ENCODE peak calls at places on chromosomes 12 and 14, in eight cellular contexts. T is HTR-8/SVneo, M is CMK, A is aorta, K is stromal cell of bone marrow, F is fibroblast of lung, E is Kasumi-1, V is transverse colon. I is an unnamed sample.

GRCh38 chr12:124673881-124674617 is 106.6 kb upstream of the NCOR2 start:
- DNase-seq in E (no peak), V (no peak), F (no peak), A (peak; percentile 49), T (no peak), M (no peak), K (no peak), I (no peak)

GRCh38 chr12:51388066-51388799 is 3.0 kb downstream of the GALNT6 start:
- DNase-seq in A (peak; percentile 78), V (no peak), E (peak; percentile 88), K (no peak), M (no peak), T (peak; percentile 33), F (peak; percentile 82), I (peak; percentile 72)

GRCh38 chr14:51202914-51203665 is 37.0 kb upstream of the TMX1 start:
- DNase-seq in M (no peak), V (no peak), T (no peak), F (no peak), K (no peak), A (no peak), E (no peak), I (no peak)

GRCh38 chr14:67079836-67080235 is 109.4 kb upstream of the GARIN2 start:
- DNase-seq in T (no peak), M (no peak), V (no peak), A (no peak), E (peak; percentile 48), F (no peak), K (no peak), I (no peak)

GRCh38 chr14:100620437-100621100 is 33.4 kb upstream of the BEGAIN start:
- DNase-seq in E (no peak), T (no peak), M (no peak), A (peak; percentile 35), F (no peak), K (no peak), V (peak; percentile 5), I (no peak)

GRCh38 chr14:95078841-95079240 is 78.5 kb downstream of the DICER1 start:
- DNase-seq in M (no peak), A (no peak), E (no peak), V (no peak), T (no peak), F (no peak), K (no peak), I (no peak)

GRCh38 chr14:102439556-102439955 is 70.0 kb downstream of the ANKRD9 start:
- DNase-seq in F (no peak), K (no peak), E (no peak), T (no peak), V (no peak), M (no peak), A (no peak), I (no peak)

GRCh38 chr12:53048780-53049401 is 974 bp upstream of the TNS2 start:
- DNase-seq in V (peak; percentile 61), M (no peak), F (peak; percentile 79), A (peak; percentile 74), T (no peak), E (no peak), K (no peak), I (peak; percentile 43)

GRCh38 chr14:102774391-102775153 is 2.7 kb upstream of the TRAF3 start:
- DNase-seq in K (peak; percentile 70), A (peak; percentile 68), M (no peak), T (peak; percentile 80), F (peak; percentile 80), E (peak; percentile 91), V (peak; percentile 64), I (peak; percentile 70)

GRCh38 chr14:93787465-93788306 is 599 bp downstream of the PRIMA1 start:
- DNase-seq in F (no peak), V (no peak), A (no peak), M (no peak), K (no peak), E (no peak), T (no peak), I (no peak)

GRCh38 chr14:34040765-34041164 is 89.9 kb upstream of the EGLN3 start:
- DNase-seq in A (no peak), K (no peak), T (no peak), M (no peak), F (no peak), E (no peak), V (no peak), I (no peak)

GRCh38 chr12:103373088-103373523 is 122.7 kb downstream of the C12orf42 start:
- DNase-seq in V (no peak), K (no peak), A (no peak), E (no peak), F (no peak), M (no peak), T (no peak), I (no peak)

GRCh38 chr12:101634724-101635123 is 40.0 kb downstream of the MYBPC1 start:
- DNase-seq in T (no peak), E (no peak), M (no peak), K (no peak), A (no peak), F (no peak), V (no peak), I (no peak)

GRCh38 chr14:48936352-48936751 is 649.8 kb downstream of the RPS29 start:
- DNase-seq in M (no peak), V (no peak), F (peak; percentile 12), K (no peak), T (peak; percentile 4), A (no peak), E (no peak), I (no peak)

GRCh38 chr12:87082756-87083155 is 826.6 kb upstream of the MGAT4C start:
- DNase-seq in T (no peak), K (no peak), F (peak; percentile 24), A (no peak), M (no peak), V (no peak), E (no peak), I (no peak)